ENCODE peak calls at places on chromosomes 13 and 19, in eight cellular contexts. P is AG04450; Y is NCI-H82; R is stimulated activated naive B cell treated with anti-CD40 and anti-IgM and Interleukin-4, amounts not matched to agents 10 μg/mL and 1 μg/mL and 100 μg/mL, for 72 hours; F is CD8-positive, alpha-beta T cell; N is NCI-H1417; L is A673; T is neuronal stem cell. M is an unnamed sample.
A peak's percentile ranks its signal among the peaks of the same experiment; 100 is the strongest.

GRCh38 chr19:46225558-46226004 is 4.0 kb upstream of the IGFL1 start:
- DNase-seq in R (no peak), Y (no peak), P (no peak), F (no peak), N (no peak), L (no peak), T (peak; percentile 33), M (no peak)

GRCh38 chr13:41621716-41622508 is 164.6 kb downstream of the RGCC start:
- DNase-seq in T (no peak), P (no peak), L (no peak), R (no peak), Y (no peak), N (no peak), F (no peak), M (no peak)

GRCh38 chr13:99151516-99151915 is 49.1 kb upstream of the UBAC2 start:
- DNase-seq in F (no peak), P (no peak), R (no peak), N (no peak), L (no peak), Y (no peak), T (no peak), M (no peak)

GRCh38 chr19:53780506-53780905 is 43.6 kb downstream of the NLRP12 start:
- DNase-seq in Y (no peak), F (no peak), R (no peak), T (no peak), L (no peak), N (no peak), P (no peak), M (no peak)

GRCh38 chr19:1853295-1854031 is 5.2 kb upstream of the REXO1 start:
- DNase-seq in L (peak; percentile 89), T (no peak), Y (peak; percentile 87), F (peak; percentile 81), R (peak; percentile 75), N (peak; percentile 20), P (no peak), M (peak; percentile 73)

GRCh38 chr19:20640545-20640944 is 20.8 kb downstream of the ZNF626 start:
- DNase-seq in Y (no peak), R (no peak), T (no peak), F (no peak), N (no peak), P (no peak), L (no peak), M (no peak)

GRCh38 chr13:25971499-25972145 is 80.2 kb downstream of the SHISA2 start:
- DNase-seq in R (no peak), L (no peak), P (no peak), N (no peak), T (no peak), F (peak; percentile 62), Y (peak; percentile 80), M (no peak)

GRCh38 chr13:48404952-48405351 is 8.0 kb downstream of the LPAR6 start:
- DNase-seq in N (no peak), Y (no peak), L (no peak), T (no peak), P (no peak), F (no peak), R (no peak), M (no peak)

GRCh38 chr19:3760871-3761361 is 576 bp downstream of the APBA3 start:
- DNase-seq in T (no peak), F (no peak), P (no peak), R (no peak), N (peak; percentile 41), Y (peak; percentile 35), L (no peak), M (peak; percentile 32)

GRCh38 chr19:18775586-18776287 is 15.4 kb downstream of the COMP start:
- DNase-seq in T (no peak), F (no peak), Y (no peak), P (no peak), N (no peak), L (no peak), R (no peak), M (no peak)

GRCh38 chr19:8457209-8457608 is 12.4 kb downstream of the HNRNPM start:
- DNase-seq in T (no peak), P (no peak), L (no peak), F (no peak), Y (no peak), N (no peak), R (no peak), M (no peak)

GRCh38 chr19:39660661-39661060 is 4.9 kb downstream of the LGALS16 start:
- DNase-seq in F (no peak), N (no peak), Y (no peak), P (no peak), L (no peak), R (no peak), T (no peak), M (no peak)

GRCh38 chr13:19153782-19154450 is 27.7 kb downstream of the TUBA3C start:
- DNase-seq in F (no peak), N (no peak), T (no peak), L (peak; percentile 60), Y (peak; percentile 73), P (no peak), R (no peak), M (no peak)